ENCODE peak calls at places on chromosomes 6 and 20, in five cellular contexts. T is osteocyte; D is NK-92 treated with Interleukin-12 subunit alpha and Interleukin-12 subunit beta, amount 100 ng/mL, for 24 hours; S is left ventricle myocardium inferior; J is T-cell. E is an unnamed sample.
A peak's percentile ranks its signal among the peaks of the same experiment; 100 is the strongest.

GRCh38 chr6:130019796-130020105 is 1.4 kb downstream of the L3MBTL3 start:
- DNase-seq in T (no peak), D (no peak), S (no peak), J (no peak), E (no peak)

GRCh38 chr20:50358166-50358565 is 152.0 kb upstream of the PTPN1 start:
- DNase-seq in T (no peak), D (no peak), S (no peak), J (no peak), E (no peak)

GRCh38 chr20:63884506-63885263 is 10.2 kb upstream of the DNAJC5 start:
- DNase-seq in T (no peak), D (no peak), S (peak; percentile 69), J (no peak), E (no peak)

GRCh38 chr6:158389188-158389919 is 77.1 kb downstream of the TULP4 start:
- DNase-seq in T (no peak), D (no peak), S (no peak), J (no peak), E (no peak)

GRCh38 chr20:20685635-20686034 is 26.8 kb downstream of the RALGAPA2 start:
- DNase-seq in T (no peak), D (no peak), S (no peak), J (no peak), E (no peak)

GRCh38 chr6:85574932-85575598 is 18.6 kb downstream of the SNX14 start:
- DNase-seq in T (no peak), D (no peak), S (no peak), J (no peak), E (no peak)

GRCh38 chr6:89430563-89430962 is 2.4 kb upstream of the ANKRD6 start:
- DNase-seq in T (no peak), D (no peak), S (no peak), J (no peak), E (no peak)

GRCh38 chr20:57417830-57418780 is 26.9 kb downstream of the RBM38 start:
- DNase-seq in T (no peak), D (no peak), S (no peak), J (no peak), E (no peak)

GRCh38 chr6:3061501-3061941 is 6.8 kb upstream of the RIPK1 start:
- DNase-seq in T (no peak), D (no peak), S (no peak), J (no peak), E (no peak)

GRCh38 chr20:16615199-16615598 is 42.0 kb upstream of the KIF16B start:
- DNase-seq in T (no peak), D (no peak), S (no peak), J (no peak), E (no peak)

GRCh38 chr6:26475823-26476729 is 18.3 kb downstream of the BTN2A1 start:
- DNase-seq in T (no peak), D (no peak), S (no peak), J (no peak), E (no peak)

GRCh38 chr20:33944914-33945313 is 48.8 kb upstream of the RALY start:
- DNase-seq in T (no peak), D (no peak), S (no peak), J (no peak), E (no peak)

GRCh38 chr6:107587402-107587801 is 97.5 kb downstream of the SOBP start:
- DNase-seq in T (no peak), D (no peak), S (no peak), J (no peak), E (no peak)

GRCh38 chr20:7912551-7912950 is 27.7 kb downstream of the HAO1 start:
- DNase-seq in T (no peak), D (no peak), S (no peak), J (no peak), E (no peak)

GRCh38 chr6:142336787-142337186 is 35.0 kb downstream of the ADGRG6 start:
- DNase-seq in T (no peak), D (no peak), S (no peak), J (no peak), E (no peak)

GRCh38 chr20:31500527-31500926 is 13.7 kb upstream of the HM13 start:
- DNase-seq in T (no peak), D (no peak), S (no peak), J (no peak), E (no peak)

GRCh38 chr6:158251565-158251964 is 60.7 kb upstream of the TULP4 start:
- DNase-seq in T (no peak), D (no peak), S (no peak), J (no peak), E (no peak)

GRCh38 chr6:158793432-158793831 is 25.7 kb downstream of the EZR start:
- DNase-seq in T (no peak), D (no peak), S (no peak), J (no peak), E (no peak)

GRCh38 chr20:49174183-49174582 is 14.0 kb downstream of the STAU1 start:
- DNase-seq in T (no peak), D (no peak), S (no peak), J (no peak), E (no peak)

GRCh38 chr6:19860235-19860877 is 23.2 kb downstream of the ID4 start:
- DNase-seq in T (no peak), D (no peak), S (no peak), J (no peak), E (no peak)

GRCh38 chr20:51594206-51594998 is 51.9 kb upstream of the NFATC2 start:
- DNase-seq in T (no peak), D (no peak), S (no peak), J (no peak), E (peak; percentile 88)

GRCh38 chr6:167826230-167827061 is at the start of gene AFDN:
- DNase-seq in T (peak; percentile 88), D (no peak), S (peak; percentile 78), J (peak; percentile 40), E (no peak)

E was measured in caudate nucleus.